ENCODE peak calls at places on chromosome 3, in six cellular contexts. V is fibroblast of pulmonary artery, G is kidney, L is EL, K is H54, J is HEK293T. P is an unnamed sample.

GRCh38 chr3:141576744-141577052 is 89.9 kb downstream of the RASA2 start:
- DNase-seq in V (no peak), G (no peak), L (no peak), K (no peak), J (no peak), P (no peak)

GRCh38 chr3:158508481-158508880 is 62.5 kb upstream of the MLF1 start:
- DNase-seq in V (peak), G (no peak), L (peak), K (no peak), J (no peak), P (no peak)

GRCh38 chr3:159830523-159831151 is 158.0 kb upstream of the IL12A start:
- DNase-seq in V (no peak), G (no peak), L (peak), K (no peak), J (no peak), P (no peak)

GRCh38 chr3:151216641-151217040 is 13.6 kb upstream of the GPR171 start:
- DNase-seq in V (peak), G (no peak), L (no peak), K (no peak), J (no peak), P (no peak)

GRCh38 chr3:193771736-193772135 is 178.7 kb downstream of the OPA1 start:
- DNase-seq in V (no peak), G (no peak), L (no peak), K (no peak), J (no peak), P (no peak)

GRCh38 chr3:129399145-129399894 is 29.1 kb downstream of the EFCAB12 start:
- DNase-seq in V (peak), G (peak), L (peak), K (peak), J (peak), P (peak)

GRCh38 chr3:45565341-45565740 is 29.2 kb upstream of the LIMD1 start:
- DNase-seq in V (no peak), G (no peak), L (no peak), K (no peak), J (no peak), P (no peak)

GRCh38 chr3:46405301-46406079 is 1.4 kb downstream of the CCR5AS start:
- DNase-seq in V (no peak), G (no peak), L (no peak), K (no peak), J (no peak), P (no peak)

GRCh38 chr3:17188378-17188777 is 303.6 kb downstream of the PLCL2 start:
- DNase-seq in V (no peak), G (no peak), L (no peak), K (no peak), J (no peak), P (no peak)

GRCh38 chr3:150215616-150216015 is 192.5 kb upstream of the TSC22D2 start:
- DNase-seq in V (no peak), G (no peak), L (peak), K (no peak), J (no peak), P (no peak)

GRCh38 chr3:72390841-72391240 is 457.4 kb downstream of the SHQ1 start:
- DNase-seq in V (peak), G (no peak), L (no peak), K (no peak), J (no peak), P (no peak)

GRCh38 chr3:14369675-14370669 is 32.4 kb upstream of the SLC6A6 start:
- DNase-seq in V (no peak), G (no peak), L (no peak), K (no peak), J (no peak), P (no peak)

GRCh38 chr3:49016414-49017228 is 1.8 kb downstream of the DALRD3 start:
- DNase-seq in V (no peak), G (peak), L (no peak), K (no peak), J (no peak), P (no peak)

GRCh38 chr3:49937081-49937480 is 2.9 kb upstream of the RBM6 start:
- DNase-seq in V (no peak), G (no peak), L (no peak), K (no peak), J (no peak), P (no peak)

GRCh38 chr3:169886671-169887070 is 16.9 kb upstream of the LRRC31 start:
- DNase-seq in V (peak), G (peak), L (peak), K (no peak), J (no peak), P (peak)

GRCh38 chr3:48662140-48662752 is 440 bp downstream of the CELSR3 start:
- DNase-seq in V (no peak), G (no peak), L (no peak), K (no peak), J (no peak), P (no peak)

GRCh38 chr3:197337656-197338055 is 39.2 kb upstream of the DLG1 start:
- DNase-seq in V (no peak), G (no peak), L (no peak), K (no peak), J (no peak), P (no peak)

GRCh38 chr3:167288737-167289136 is 91.4 kb downstream of the ZBBX start:
- DNase-seq in V (no peak), G (no peak), L (no peak), K (no peak), J (no peak), P (no peak)

GRCh38 chr3:42736531-42736930 is 33.9 kb upstream of the HHATL start:
- DNase-seq in V (no peak), G (no peak), L (no peak), K (no peak), J (no peak), P (peak)

GRCh38 chr3:148863297-148863696 is 1.8 kb upstream of the CPA3 start:
- DNase-seq in V (no peak), G (no peak), L (no peak), K (no peak), J (no peak), P (no peak)

P was measured in right atrium auricular region.